ENCODE peak calls at places on chromosomes 3 and 15, in ten cellular contexts. Q is right cardiac atrium, P is mesendoderm, M is thoracic aorta, Z is ovary, A is PC-9, I is neural progenitor cell, E is IMR-90, G is mesenchymal stem cell, X is H9. J is an unnamed sample.

GRCh38 chr3:179995406-179995805 is 41.3 kb downstream of the PEX5L start:
- DNase-seq in Q (no peak), P (no peak), M (no peak), Z (no peak), A (no peak), I (no peak), E (no peak), G (no peak), X (no peak), J (no peak)

GRCh38 chr3:187946031-187946691 is 200.9 kb upstream of the BCL6 start:
- DNase-seq in Q (no peak), P (no peak), M (no peak), Z (no peak), A (peak; percentile 57), I (no peak), E (peak; percentile 85), G (peak; percentile 70), X (no peak), J (no peak)

GRCh38 chr3:184241447-184242296 is 7.1 kb downstream of the ALG3 start:
- DNase-seq in Q (no peak), P (peak; percentile 23), M (no peak), Z (peak; percentile 83), A (peak; percentile 72), I (no peak), E (peak; percentile 21), G (no peak), X (peak; percentile 61), J (no peak)

GRCh38 chr3:38653685-38654537 is 4.4 kb upstream of the SCN5A start:
- DNase-seq in Q (no peak), P (no peak), M (no peak), Z (no peak), A (no peak), I (no peak), E (no peak), G (no peak), X (no peak), J (no peak)

GRCh38 chr3:10515396-10515795 is 10.0 kb upstream of the ATP2B2 start:
- DNase-seq in Q (no peak), P (no peak), M (no peak), Z (no peak), A (no peak), I (no peak), E (no peak), G (no peak), X (no peak), J (no peak)

GRCh38 chr3:37645801-37646380 is 215.8 kb upstream of the CTDSPL start:
- DNase-seq in Q (peak; percentile 50), P (no peak), M (peak; percentile 70), Z (no peak), A (no peak), I (no peak), E (no peak), G (no peak), X (no peak), J (no peak)

GRCh38 chr3:113275876-113276580 is 64.7 kb downstream of the BOC start:
- DNase-seq in Q (peak; percentile 68), P (peak; percentile 70), M (no peak), Z (peak; percentile 61), A (peak; percentile 76), I (peak; percentile 93), E (peak; percentile 41), G (no peak), X (peak; percentile 52), J (no peak)

GRCh38 chr3:72143322-72143721 is 358.4 kb upstream of the PROK2 start:
- DNase-seq in Q (no peak), P (no peak), M (no peak), Z (no peak), A (no peak), I (no peak), E (peak; percentile 61), G (peak; percentile 73), X (no peak), J (no peak)

GRCh38 chr15:62110000-62110851 is 43.4 kb downstream of the C2CD4A start:
- DNase-seq in Q (peak; percentile 31), P (no peak), M (no peak), Z (no peak), A (peak; percentile 39), I (no peak), E (peak; percentile 62), G (peak; percentile 56), X (no peak), J (no peak)

GRCh38 chr15:80778964-80779657 is at the start of gene CEMIP:
- DNase-seq in Q (peak; percentile 70), P (peak; percentile 79), M (no peak), Z (peak; percentile 91), A (peak; percentile 62), I (peak; percentile 92), E (peak; percentile 76), G (peak; percentile 73), X (peak; percentile 88), J (peak; percentile 0)

GRCh38 chr15:23477920-23478319 is 30.9 kb upstream of the GOLGA6L2 start:
- DNase-seq in Q (no peak), P (no peak), M (no peak), Z (no peak), A (no peak), I (no peak), E (no peak), G (no peak), X (no peak), J (no peak)
- H3K4me1 ChIP-seq in Q (no peaks in the 10 kb centered on the region), P (no peaks in the 10 kb centered on the region), M (no peaks in the 10 kb centered on the region), Z (no peaks in the 10 kb centered on the region), A (no peaks in the 10 kb centered on the region), I (no peaks in the 10 kb centered on the region), E (no peaks in the 10 kb centered on the region), G (no peaks in the 10 kb centered on the region), X (no peaks in the 10 kb centered on the region), J (no peaks in the 10 kb centered on the region)

DNA sequence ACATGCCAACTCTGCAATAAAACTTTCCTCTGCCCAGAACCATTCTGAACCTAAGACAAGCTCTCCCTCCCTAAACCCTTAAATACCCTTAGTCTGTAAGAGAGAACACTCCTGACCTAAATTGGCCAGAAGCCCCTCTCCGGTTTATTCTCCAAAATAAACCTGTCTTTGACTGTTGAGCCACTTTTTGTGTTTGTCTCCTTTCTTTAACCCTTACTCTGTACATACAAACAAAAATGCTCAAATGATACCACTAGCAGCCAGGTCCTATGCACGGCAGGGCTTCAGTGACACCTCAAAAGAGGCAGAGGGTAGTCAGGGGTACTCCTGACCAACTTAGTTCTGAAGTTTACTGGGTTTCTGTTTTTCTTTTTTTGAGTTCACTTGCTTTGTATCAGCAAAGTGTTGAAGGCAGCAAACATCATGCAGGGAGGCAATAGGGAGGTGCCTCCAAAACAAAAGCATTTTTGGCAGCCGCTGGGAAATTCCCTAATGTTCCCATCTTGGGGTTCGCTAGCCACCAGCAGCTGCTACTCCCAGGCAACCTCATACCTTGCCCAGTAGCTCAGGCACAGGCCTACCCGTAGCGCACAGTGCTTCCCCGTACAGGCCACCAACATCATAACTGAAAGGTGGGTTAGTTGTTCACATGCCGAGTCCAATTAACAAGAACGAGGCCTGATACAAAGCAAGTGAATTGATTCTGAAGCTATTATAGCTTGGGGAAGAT is 62.9 kb upstream of the GCNT3 start:
- DNase-seq in Q (no peak), P (peak; percentile 7), M (no peak), Z (no peak), A (no peak), I (no peak), E (no peak), G (no peak), X (no peak), J (no peak)
- H3K27me3 ChIP-seq in Q (no peaks in the 10 kb centered on the region), P (no peaks in the 10 kb centered on the region), M (no peaks in the 10 kb centered on the region), Z (no peaks in the 10 kb centered on the region), A (no peaks in the 10 kb centered on the region), I (peaks cover 83% of the 10 kb centered on the region), E (peaks cover 24% of the 10 kb centered on the region), G (peaks cover 55% of the 10 kb centered on the region), X (no peaks in the 10 kb centered on the region), J (no peaks in the 10 kb centered on the region)

GRCh38 chr3:45017826-45018225 is 8.3 kb upstream of the CLEC3B start:
- DNase-seq in Q (no peak), P (no peak), M (no peak), Z (peak; percentile 60), A (no peak), I (no peak), E (no peak), G (no peak), X (no peak), J (no peak)

GRCh38 chr3:45023675-45024074 is 2.4 kb upstream of the CLEC3B start:
- DNase-seq in Q (no peak), P (peak; percentile 95), M (no peak), Z (no peak), A (no peak), I (no peak), E (no peak), G (no peak), X (no peak), J (no peak)

GRCh38 chr3:45021936-45022335 is 4.2 kb upstream of the CLEC3B start:
- DNase-seq in Q (no peak), P (no peak), M (no peak), Z (no peak), A (no peak), I (no peak), E (no peak), G (no peak), X (no peak), J (no peak)

GRCh38 chr3:45021524-45021923 is 4.6 kb upstream of the CLEC3B start:
- DNase-seq in Q (peak; percentile 85), P (no peak), M (no peak), Z (peak; percentile 62), A (no peak), I (no peak), E (no peak), G (no peak), X (no peak), J (no peak)

DNA sequence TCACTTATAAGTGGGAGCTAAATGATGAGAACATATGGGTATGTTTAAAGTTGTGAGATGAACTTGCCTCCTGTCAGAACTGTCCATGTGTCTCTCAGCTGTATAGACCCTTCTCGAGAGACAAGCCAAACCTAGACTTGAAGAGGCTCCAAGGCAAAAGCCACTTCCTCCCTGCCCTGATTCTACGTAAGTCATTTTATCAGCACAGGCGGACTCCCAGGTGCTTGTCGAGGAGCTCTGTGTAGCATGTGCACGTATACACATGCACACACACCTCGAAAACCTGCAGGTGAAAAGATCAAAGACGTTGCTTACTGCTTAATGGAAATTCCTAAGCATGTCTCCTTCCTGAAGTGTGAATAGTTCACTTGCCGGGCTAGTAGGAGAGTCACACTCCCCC is 5.6 kb upstream of the CLEC3B start:
- DNase-seq in Q (no peak), P (no peak), M (no peak), Z (no peak), A (no peak), I (no peak), E (no peak), G (no peak), X (no peak), J (peak; percentile 46)
- H3K4me1 ChIP-seq in Q (peaks cover 18% of the 10 kb centered on the region), P (peaks cover 13% of the 10 kb centered on the region), M (peaks cover 17% of the 10 kb centered on the region), Z (peaks cover 27% of the 10 kb centered on the region), A (no peaks in the 10 kb centered on the region), I (peaks cover 5% of the 10 kb centered on the region), E (peaks cover 1% of the 10 kb centered on the region), G (peaks cover 3% of the 10 kb centered on the region), X (no peaks in the 10 kb centered on the region), J (no peaks in the 10 kb centered on the region)

DNA sequence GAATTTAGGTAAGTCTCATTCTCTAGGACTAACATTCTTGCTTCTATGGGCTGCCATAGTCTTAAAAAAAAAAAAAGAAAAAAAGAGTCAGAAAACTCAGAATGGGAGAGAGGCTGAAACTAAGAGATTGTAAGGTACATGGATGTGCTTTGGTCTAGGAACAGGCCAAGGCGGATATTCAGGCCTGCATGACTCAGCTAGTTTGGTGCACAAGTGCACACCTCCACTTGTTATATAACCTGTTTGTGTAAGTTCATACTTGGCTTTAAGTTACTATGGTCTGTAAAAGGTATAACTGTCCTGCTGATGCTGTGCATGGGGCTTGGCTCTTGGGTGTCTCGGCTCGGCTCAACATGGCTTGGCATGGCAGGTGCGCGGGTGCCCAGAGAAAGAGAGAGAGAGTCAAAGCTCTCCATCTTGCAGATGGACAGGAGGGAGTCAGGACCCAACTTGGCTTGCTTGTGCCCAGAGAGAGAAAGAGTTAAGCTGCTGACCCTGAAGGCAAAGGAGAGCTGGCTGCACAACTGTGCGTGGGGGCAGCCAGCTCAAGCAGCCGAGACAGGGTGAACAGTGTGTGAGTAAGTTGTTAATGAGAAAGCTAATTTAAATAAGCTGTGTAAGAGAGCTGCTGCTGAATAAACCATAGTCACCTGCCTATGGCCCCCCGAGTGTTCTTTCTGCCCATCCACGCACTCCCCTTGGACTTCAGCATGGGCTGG is 31.4 kb upstream of the CHRNB4 start:
- DNase-seq in Q (no peak), P (no peak), M (no peak), Z (no peak), A (no peak), I (no peak), E (no peak), G (no peak), X (no peak), J (no peak)
- H3K27me3 ChIP-seq in Q (no peaks in the 10 kb centered on the region), P (no peaks in the 10 kb centered on the region), M (no peaks in the 10 kb centered on the region), Z (no peaks in the 10 kb centered on the region), A (no peaks in the 10 kb centered on the region), I (peaks cover 10% of the 10 kb centered on the region), E (peaks cover 21% of the 10 kb centered on the region), G (peaks cover 11% of the 10 kb centered on the region), X (no peaks in the 10 kb centered on the region), J (no peaks in the 10 kb centered on the region)